ENCODE peak calls at places on chromosomes 6 and 20, in eight cellular contexts. K is IMR-90; E is esophagus squamous epithelium; F is CD14-positive monocyte; Y is activated CD8-positive, alpha-beta T cell treated with anti-CD3 and anti-CD28 coated beads for 36 hours; W is nephron progenitor cell; V is HCT116; C is cardiac muscle cell. Q is an unnamed sample.

GRCh38 chr20:1299522-1299921 is 29.4 kb downstream of the SDCBP2 start:
- DNase-seq in E (no peak), Y (peak; percentile 56), V (peak; percentile 37), W (no peak), F (no peak), K (no peak), C (no peak), Q (no peak)

GRCh38 chr20:33650753-33651561 is 11.2 kb upstream of the C20orf144 start:
- DNase-seq in E (no peak), V (no peak), Y (no peak), C (no peak), W (no peak), K (no peak), F (no peak), Q (no peak)

GRCh38 chr20:37573626-37574198 is 46.0 kb upstream of the BLCAP start:
- DNase-seq in F (no peak), K (no peak), V (no peak), W (no peak), E (no peak), Y (no peak), C (no peak), Q (no peak)

GRCh38 chr20:38460040-38460623 is 12.5 kb upstream of the RALGAPB start:
- DNase-seq in K (peak; percentile 81), V (peak; percentile 80), C (peak; percentile 92), E (no peak), F (no peak), W (no peak), Y (no peak), Q (peak; percentile 74)

GRCh38 chr6:138430361-138431145 is 26.5 kb downstream of the HEBP2 start:
- DNase-seq in C (no peak), Y (no peak), V (no peak), F (no peak), W (no peak), K (no peak), E (no peak), Q (no peak)

GRCh38 chr6:43737272-43738081 is 32.5 kb upstream of the VEGFA start:
- DNase-seq in Y (no peak), K (peak; percentile 28), E (no peak), F (no peak), V (no peak), W (no peak), C (peak; percentile 68), Q (no peak)

GRCh38 chr20:52340036-52340634 is 148.6 kb upstream of the ZFP64 start:
- DNase-seq in K (no peak), W (no peak), Y (no peak), F (no peak), E (no peak), C (peak; percentile 4), V (no peak), Q (no peak)

GRCh38 chr6:2264932-2265331 is 19.5 kb upstream of the GMDS start:
- DNase-seq in K (peak; percentile 71), C (peak; percentile 40), Y (no peak), W (no peak), F (no peak), E (no peak), V (no peak), Q (no peak)

GRCh38 chr6:151170622-151171246 is 69.0 kb upstream of the AKAP12 start:
- DNase-seq in V (no peak), K (no peak), E (no peak), Y (no peak), F (no peak), C (no peak), W (no peak), Q (no peak)

GRCh38 chr6:44528716-44529115 is 141.2 kb downstream of the CDC5L start:
- DNase-seq in K (no peak), C (no peak), E (no peak), F (no peak), V (no peak), Y (no peak), W (no peak), Q (no peak)

DNA sequence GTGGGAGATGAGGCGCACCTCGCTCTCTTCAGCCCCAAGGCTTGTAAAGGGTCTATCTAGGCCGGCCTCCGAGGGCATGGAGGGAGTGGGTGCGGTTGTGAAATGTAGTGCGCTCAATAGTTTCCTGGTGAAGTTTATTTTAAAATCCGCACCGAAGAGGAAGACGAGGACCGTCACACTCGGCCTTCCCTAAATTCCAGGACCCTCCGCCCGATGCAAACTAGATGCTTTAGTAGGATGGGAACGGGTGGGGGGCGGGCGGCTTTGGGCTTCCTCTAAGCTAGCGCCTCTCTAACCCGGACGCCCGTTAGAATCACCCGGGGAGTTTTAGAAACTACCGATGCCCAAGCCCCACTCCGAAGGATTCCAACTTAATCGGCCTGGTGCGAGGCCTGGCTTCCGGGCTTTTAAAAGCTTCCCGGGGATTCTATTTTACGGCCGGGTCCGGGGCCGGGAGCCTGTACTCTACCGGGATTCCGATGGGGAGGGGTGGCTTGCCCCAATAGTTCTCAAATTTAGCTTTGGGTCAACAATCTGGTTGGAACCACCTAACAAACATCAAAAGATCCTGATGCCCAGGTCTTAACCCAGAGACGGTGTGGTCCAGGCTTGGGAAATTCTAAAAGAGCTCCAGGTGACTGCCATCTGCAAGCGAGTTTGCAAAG is 548 bp upstream of the BCAS4 start:
- DNase-seq in K (no peak), Y (peak; percentile 33), W (no peak), F (no peak), C (no peak), V (no peak), E (no peak), Q (no peak)
- TF ChIP-seq CTCF in K (no peak), Y (no peak), W (peak; percentile 53), F (no peak), C (no peak), V (no peak), E (no peak), Q (no peak)

GRCh38 chr6:158565482-158566040 is 5.7 kb downstream of the TMEM181 start:
- DNase-seq in Y (no peak), F (no peak), E (no peak), W (no peak), C (no peak), K (no peak), V (no peak), Q (no peak)
- TF ChIP-seq CTCF in Y (no peak), F (no peak), E (no peak), W (peak; percentile 12), C (no peak), K (peak; percentile 4), V (peak; percentile 29), Q (no peak)

GRCh38 chr20:43655937-43656336 is 11.0 kb upstream of the MYBL2 start:
- DNase-seq in C (no peak), F (no peak), W (no peak), Y (no peak), V (no peak), E (no peak), K (no peak), Q (no peak)

GRCh38 chr20:43658723-43659419 is 8.0 kb upstream of the MYBL2 start:
- DNase-seq in K (no peak), W (no peak), V (no peak), E (no peak), C (no peak), F (no peak), Y (peak; percentile 15), Q (no peak)

GRCh38 chr20:43662943-43663655 is 3.8 kb upstream of the MYBL2 start:
- DNase-seq in K (peak; percentile 34), Y (no peak), E (no peak), C (no peak), F (no peak), V (no peak), W (no peak), Q (no peak)

GRCh38 chr20:43653966-43654365 is 12.9 kb upstream of the MYBL2 start:
- DNase-seq in Y (no peak), K (no peak), F (no peak), V (no peak), W (no peak), C (no peak), E (no peak), Q (no peak)

GRCh38 chr20:43658068-43658722 is 8.7 kb upstream of the MYBL2 start:
- DNase-seq in E (no peak), Y (peak; percentile 83), K (peak; percentile 18), C (peak; percentile 8), V (no peak), W (no peak), F (no peak), Q (no peak)
- TF ChIP-seq CTCF in E (peak; percentile 35), Y (no peak), K (no peak), C (no peak), V (peak; percentile 27), W (no peak), F (no peak), Q (peak; percentile 7)

GRCh38 chr6:132220800-132221199 is 180.5 kb downstream of the MOXD1 start:
- DNase-seq in F (no peak), W (no peak), E (no peak), V (no peak), C (no peak), Y (no peak), K (no peak), Q (no peak)

GRCh38 chr6:132215805-132216204 is 185.5 kb downstream of the MOXD1 start:
- DNase-seq in E (no peak), C (no peak), K (no peak), F (no peak), Y (no peak), W (no peak), V (no peak), Q (no peak)

GRCh38 chr6:132214716-132215115 is 186.6 kb downstream of the MOXD1 start:
- DNase-seq in E (no peak), F (no peak), K (no peak), V (no peak), C (peak; percentile 20), W (no peak), Y (no peak), Q (no peak)

GRCh38 chr6:132219901-132220300 is 181.4 kb downstream of the MOXD1 start:
- DNase-seq in W (no peak), V (no peak), E (no peak), F (no peak), C (no peak), Y (no peak), K (no peak), Q (no peak)

GRCh38 chr6:132218063-132218696 is 183.1 kb downstream of the MOXD1 start:
- DNase-seq in C (peak; percentile 60), F (no peak), K (peak; percentile 68), Y (no peak), W (no peak), V (peak; percentile 3), E (no peak), Q (peak; percentile 40)
- TF ChIP-seq CTCF in C (peak; percentile 46), F (peak; percentile 46), K (peak; percentile 66), Y (peak; percentile 44), W (peak; percentile 49), V (peak; percentile 47), E (peak; percentile 47), Q (peak; percentile 45)

DNA sequence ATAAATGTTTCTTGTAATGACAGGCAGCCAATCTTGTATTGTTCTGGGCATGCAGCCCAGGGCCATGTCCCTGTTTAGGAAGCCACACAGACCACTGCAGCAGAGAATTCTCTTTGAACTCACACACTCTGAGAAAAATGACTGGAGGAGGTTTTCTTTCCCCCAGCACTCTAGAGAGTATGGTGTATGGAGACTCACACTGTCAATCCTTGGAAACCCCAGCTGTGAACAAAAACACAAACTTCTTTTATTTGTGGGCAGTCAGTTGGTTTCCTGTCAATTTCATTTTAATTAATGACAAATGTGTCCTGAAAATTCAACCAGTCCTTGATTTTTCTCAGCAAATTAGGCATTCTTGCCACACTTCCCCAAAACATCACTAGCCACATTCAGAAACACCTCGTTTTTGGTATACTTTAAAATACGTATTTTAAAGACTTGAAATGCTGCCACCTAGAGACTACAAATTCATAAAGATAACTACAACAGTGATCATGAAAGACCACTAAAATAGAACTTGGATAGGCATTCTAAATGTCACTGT is 52.9 kb upstream of the UFL1 start:
- DNase-seq in E (no peak), C (no peak), K (no peak), W (no peak), F (no peak), V (no peak), Y (no peak), Q (no peak)
- TF ChIP-seq CTCF in E (no peak), C (no peak), K (peak; percentile 17), W (no peak), F (no peak), V (peak; percentile 16), Y (peak; percentile 52), Q (no peak)

Q was measured in astrocyte of the cerebellum.